ENCODE peak calls at places on chromosomes 3 and 15, in nine cellular contexts. I is progenitor cell of endocrine pancreas; F is activated gamma-delta T cell treated with Interleukin-2 at 50 U/mL for 16 hours; N is activated CD8-positive, alpha-beta memory T cell treated with anti-CD3 and anti-CD28 coated beads for 1 hour; C is NCI-H1417; T is hippocampal formation; U is GM19239; L is WERI-Rb-1; A is HCEC 1CT. Q is an unnamed sample.

GRCh38 chr3:11350374-11350773 is 78.2 kb downstream of the ATG7 start:
- DNase-seq in I (no peak), F (no peak), N (no peak), C (no peak), T (no peak), U (no peak), L (no peak), A (peak), Q (no peak)

GRCh38 chr15:56837281-56837680 is 81.2 kb upstream of the TCF12 start:
- DNase-seq in I (no peak), F (no peak), N (no peak), C (no peak), T (no peak), U (no peak), L (no peak), A (no peak), Q (no peak)

GRCh38 chr15:80999623-81000036 is 1.1 kb upstream of the TLNRD1 start:
- DNase-seq in I (no peak), F (peak), N (no peak), C (no peak), T (no peak), U (peak), L (no peak), A (no peak), Q (no peak)

GRCh38 chr15:52255935-52256334 is 39.7 kb downstream of the MYO5C start:
- DNase-seq in I (no peak), F (no peak), N (no peak), C (no peak), T (no peak), U (no peak), L (peak), A (no peak), Q (no peak)

GRCh38 chr3:16697437-16698258 is 92.4 kb upstream of the DAZL start:
- DNase-seq in I (no peak), F (no peak), N (no peak), C (no peak), T (no peak), U (no peak), L (no peak), A (peak), Q (no peak)

GRCh38 chr3:55885721-55886120 is 398.6 kb upstream of the WNT5A start:
- DNase-seq in I (no peak), F (no peak), N (no peak), C (peak), T (no peak), U (no peak), L (no peak), A (peak), Q (no peak)

GRCh38 chr3:115251509-115251908 is 104.4 kb upstream of the ZBTB20 start:
- DNase-seq in I (no peak), F (no peak), N (no peak), C (no peak), T (no peak), U (no peak), L (no peak), A (no peak), Q (no peak)

GRCh38 chr3:57080171-57080570 is 19.7 kb downstream of the SPATA12 start:
- DNase-seq in I (no peak), F (no peak), N (no peak), C (no peak), T (no peak), U (no peak), L (no peak), A (no peak), Q (no peak)

GRCh38 chr3:194489736-194490612 is 3.2 kb upstream of the ATP13A3 start:
- DNase-seq in I (no peak), F (no peak), N (no peak), C (no peak), T (no peak), U (peak), L (no peak), A (peak), Q (no peak)

GRCh38 chr3:177615015-177615414 is 417.7 kb upstream of the TBL1XR1 start:
- DNase-seq in I (no peak), F (no peak), N (no peak), C (no peak), T (no peak), U (no peak), L (no peak), A (peak), Q (peak)

GRCh38 chr15:48479751-48480150 is 148.5 kb downstream of the DUT start:
- DNase-seq in I (no peak), F (no peak), N (no peak), C (no peak), T (no peak), U (no peak), L (no peak), A (no peak), Q (no peak)

GRCh38 chr15:64521201-64521600 is 60.8 kb downstream of the ZNF609 start:
- DNase-seq in I (no peak), F (no peak), N (no peak), C (no peak), T (peak), U (no peak), L (no peak), A (no peak), Q (no peak)

GRCh38 chr3:6439824-6440223 is 421.1 kb upstream of the GRM7 start:
- DNase-seq in I (no peak), F (no peak), N (no peak), C (no peak), T (no peak), U (no peak), L (no peak), A (no peak), Q (no peak)

GRCh38 chr3:170081079-170081741 is 43.4 kb downstream of the GPR160 start:
- DNase-seq in I (no peak), F (no peak), N (no peak), C (no peak), T (no peak), U (no peak), L (no peak), A (peak), Q (no peak)

GRCh38 chr15:80138962-80139361 is 13.8 kb upstream of the FAH start:
- DNase-seq in I (no peak), F (no peak), N (no peak), C (no peak), T (no peak), U (no peak), L (no peak), A (no peak), Q (no peak)

GRCh38 chr3:117444175-117444574 is 734.6 kb downstream of the TUSC7 start:
- DNase-seq in I (no peak), F (no peak), N (no peak), C (peak), T (no peak), U (no peak), L (no peak), A (no peak), Q (no peak)

GRCh38 chr15:32855942-32856341 is 138.1 kb downstream of the GREM1 start:
- DNase-seq in I (no peak), F (no peak), N (no peak), C (no peak), T (no peak), U (no peak), L (no peak), A (peak), Q (no peak)

GRCh38 chr3:45992133-45992729 is 3.4 kb downstream of the FYCO1 start:
- DNase-seq in I (no peak), F (no peak), N (no peak), C (no peak), T (no peak), U (no peak), L (peak), A (no peak), Q (no peak)

GRCh38 chr3:88589131-88589530 is 439.4 kb downstream of the C3orf38 start:
- DNase-seq in I (no peak), F (no peak), N (no peak), C (no peak), T (no peak), U (no peak), L (no peak), A (no peak), Q (no peak)

GRCh38 chr15:95087253-95087609 is 855.9 kb downstream of the MCTP2 start:
- DNase-seq in I (no peak), F (no peak), N (no peak), C (no peak), T (no peak), U (no peak), L (no peak), A (peak), Q (no peak)

GRCh38 chr3:120300971-120301370 is 15.9 kb upstream of the GPR156 start:
- DNase-seq in I (no peak), F (no peak), N (no peak), C (no peak), T (no peak), U (no peak), L (no peak), A (no peak), Q (no peak)

GRCh38 chr3:53009826-53010539 is 35.9 kb downstream of the SFMBT1 start:
- DNase-seq in I (no peak), F (no peak), N (no peak), C (no peak), T (no peak), U (no peak), L (no peak), A (no peak), Q (no peak)

GRCh38 chr3:50161320-50161719 is 6.2 kb downstream of the SEMA3F start:
- DNase-seq in I (no peak), F (no peak), N (no peak), C (no peak), T (no peak), U (no peak), L (no peak), A (no peak), Q (no peak)

GRCh38 chr15:43106486-43106829 is 620 bp upstream of the UBR1 start:
- DNase-seq in I (no peak), F (no peak), N (no peak), C (no peak), T (no peak), U (no peak), L (no peak), A (no peak), Q (no peak)

GRCh38 chr3:172224560-172225214 is 185.3 kb downstream of the FNDC3B start:
- DNase-seq in I (no peak), F (no peak), N (no peak), C (peak), T (no peak), U (no peak), L (no peak), A (no peak), Q (peak)

GRCh38 chr3:66136597-66136996 is 84.2 kb upstream of the SLC25A26 start:
- DNase-seq in I (no peak), F (no peak), N (no peak), C (no peak), T (no peak), U (no peak), L (no peak), A (no peak), Q (no peak)

GRCh38 chr3:120795017-120795648 is 52.6 kb downstream of the GTF2E1 start:
- DNase-seq in I (peak), F (peak), N (peak), C (peak), T (peak), U (peak), L (peak), A (peak), Q (peak)

GRCh38 chr3:149579838-149580542 is 77.8 kb downstream of the WWTR1 start:
- DNase-seq in I (no peak), F (no peak), N (no peak), C (no peak), T (peak), U (no peak), L (no peak), A (peak), Q (no peak)

GRCh38 chr3:167996514-167996913 is 99.2 kb downstream of the GOLIM4 start:
- DNase-seq in I (no peak), F (no peak), N (no peak), C (peak), T (no peak), U (no peak), L (no peak), A (no peak), Q (no peak)